ENCODE peak calls at places on chromosomes 2 and 18, in nine cellular contexts. One of them, this sample, is unnamed.

GRCh38 chr18:59065684-59066083 is 74.0 kb upstream of the SEC11C start:
- DNase-seq in foreskin fibroblast: no peak
- DNase-seq in tibial nerve: no peak
- DNase-seq in heart left ventricle: no peak
- DNase-seq in A549: no peak
- DNase-seq in endothelial cell of umbilical vein: no peak
- DNase-seq in CD8-positive, alpha-beta T cell: no peak
- DNase-seq in AG04450: no peak
- DNase-seq in K562: no peak
- DNase-seq in this sample: no peak

GRCh38 chr18:22194151-22194598 is 24.8 kb downstream of the GATA6 start:
- DNase-seq in foreskin fibroblast: no peak
- DNase-seq in tibial nerve: no peak
- DNase-seq in heart left ventricle: peak
- DNase-seq in A549: no peak
- DNase-seq in endothelial cell of umbilical vein: peak
- DNase-seq in CD8-positive, alpha-beta T cell: no peak
- DNase-seq in AG04450: no peak
- DNase-seq in K562: peak
- DNase-seq in this sample: no peak

GRCh38 chr2:102795641-102796040 is 33.8 kb downstream of the TMEM182 start:
- DNase-seq in foreskin fibroblast: no peak
- DNase-seq in tibial nerve: no peak
- DNase-seq in heart left ventricle: no peak
- DNase-seq in A549: no peak
- DNase-seq in endothelial cell of umbilical vein: no peak
- DNase-seq in CD8-positive, alpha-beta T cell: no peak
- DNase-seq in AG04450: no peak
- DNase-seq in K562: no peak
- DNase-seq in this sample: no peak

GRCh38 chr2:68653538-68653982 is 10.2 kb downstream of the PROKR1 start:
- DNase-seq in foreskin fibroblast: peak
- DNase-seq in tibial nerve: no peak
- DNase-seq in heart left ventricle: no peak
- DNase-seq in A549: no peak
- DNase-seq in endothelial cell of umbilical vein: peak
- DNase-seq in CD8-positive, alpha-beta T cell: peak
- DNase-seq in AG04450: no peak
- DNase-seq in K562: peak
- DNase-seq in this sample: no peak

GRCh38 chr2:233092446-233093438 is 32.6 kb downstream of the INPP5D start:
- DNase-seq in foreskin fibroblast: no peak
- DNase-seq in tibial nerve: no peak
- DNase-seq in heart left ventricle: no peak
- DNase-seq in A549: no peak
- DNase-seq in endothelial cell of umbilical vein: no peak
- DNase-seq in CD8-positive, alpha-beta T cell: no peak
- DNase-seq in AG04450: no peak
- DNase-seq in K562: no peak
- DNase-seq in this sample: no peak

GRCh38 chr18:65146615-65147014 is 604.2 kb upstream of the CDH7 start:
- DNase-seq in foreskin fibroblast: no peak
- DNase-seq in tibial nerve: no peak
- DNase-seq in heart left ventricle: no peak
- DNase-seq in A549: no peak
- DNase-seq in endothelial cell of umbilical vein: no peak
- DNase-seq in CD8-positive, alpha-beta T cell: no peak
- DNase-seq in AG04450: no peak
- DNase-seq in K562: no peak
- DNase-seq in this sample: no peak

GRCh38 chr2:185643434-185643833 is 95.2 kb upstream of the FSIP2 start:
- DNase-seq in foreskin fibroblast: no peak
- DNase-seq in tibial nerve: no peak
- DNase-seq in heart left ventricle: no peak
- DNase-seq in A549: no peak
- DNase-seq in endothelial cell of umbilical vein: peak
- DNase-seq in CD8-positive, alpha-beta T cell: no peak
- DNase-seq in AG04450: no peak
- DNase-seq in K562: no peak
- DNase-seq in this sample: no peak

GRCh38 chr2:1728821-1729220 is 15.5 kb downstream of the PXDN start:
- DNase-seq in foreskin fibroblast: no peak
- DNase-seq in tibial nerve: no peak
- DNase-seq in heart left ventricle: no peak
- DNase-seq in A549: no peak
- DNase-seq in endothelial cell of umbilical vein: no peak
- DNase-seq in CD8-positive, alpha-beta T cell: no peak
- DNase-seq in AG04450: no peak
- DNase-seq in K562: no peak
- DNase-seq in this sample: no peak

GRCh38 chr2:31944828-31945571 is 65.8 kb downstream of the MEMO1 start:
- DNase-seq in foreskin fibroblast: no peak
- DNase-seq in tibial nerve: no peak
- DNase-seq in heart left ventricle: no peak
- DNase-seq in A549: no peak
- DNase-seq in endothelial cell of umbilical vein: no peak
- DNase-seq in CD8-positive, alpha-beta T cell: no peak
- DNase-seq in AG04450: no peak
- DNase-seq in K562: no peak
- DNase-seq in this sample: no peak

DNA sequence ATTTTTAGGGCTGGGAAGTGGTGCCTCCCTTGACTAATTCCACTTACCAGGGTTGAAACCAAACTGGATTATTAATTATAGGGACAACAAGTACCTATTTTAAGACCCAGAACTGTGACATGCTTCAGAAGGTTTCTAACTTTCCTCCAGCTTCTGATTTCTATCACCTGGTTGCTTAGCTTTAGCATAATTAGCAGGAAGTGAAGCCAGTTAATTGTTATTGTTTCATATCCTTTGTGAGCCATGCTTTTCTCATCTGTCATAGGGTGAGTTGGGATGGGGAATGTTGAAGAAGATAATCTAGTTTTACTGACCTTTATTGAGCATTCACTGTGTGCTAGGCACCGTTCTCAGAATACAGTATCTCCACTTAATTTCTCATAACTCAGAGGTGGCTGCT is 3.2 kb downstream of the YPEL5 start:
- DNase-seq in foreskin fibroblast: no peak
- DNase-seq in tibial nerve: no peak
- DNase-seq in heart left ventricle: no peak
- DNase-seq in A549: no peak
- DNase-seq in endothelial cell of umbilical vein: peak
- DNase-seq in CD8-positive, alpha-beta T cell: no peak
- DNase-seq in AG04450: no peak
- DNase-seq in K562: no peak
- DNase-seq in this sample: no peak
- H3K4me3 ChIP-seq in foreskin fibroblast: peak
- H3K4me3 ChIP-seq in tibial nerve: no peak
- H3K4me3 ChIP-seq in heart left ventricle: peak
- H3K4me3 ChIP-seq in A549: no peak
- H3K4me3 ChIP-seq in endothelial cell of umbilical vein: no peak
- H3K4me3 ChIP-seq in CD8-positive, alpha-beta T cell: no peak
- H3K4me3 ChIP-seq in AG04450: no peak
- H3K4me3 ChIP-seq in K562: no peak
- H3K4me3 ChIP-seq in this sample: no peak

DNA sequence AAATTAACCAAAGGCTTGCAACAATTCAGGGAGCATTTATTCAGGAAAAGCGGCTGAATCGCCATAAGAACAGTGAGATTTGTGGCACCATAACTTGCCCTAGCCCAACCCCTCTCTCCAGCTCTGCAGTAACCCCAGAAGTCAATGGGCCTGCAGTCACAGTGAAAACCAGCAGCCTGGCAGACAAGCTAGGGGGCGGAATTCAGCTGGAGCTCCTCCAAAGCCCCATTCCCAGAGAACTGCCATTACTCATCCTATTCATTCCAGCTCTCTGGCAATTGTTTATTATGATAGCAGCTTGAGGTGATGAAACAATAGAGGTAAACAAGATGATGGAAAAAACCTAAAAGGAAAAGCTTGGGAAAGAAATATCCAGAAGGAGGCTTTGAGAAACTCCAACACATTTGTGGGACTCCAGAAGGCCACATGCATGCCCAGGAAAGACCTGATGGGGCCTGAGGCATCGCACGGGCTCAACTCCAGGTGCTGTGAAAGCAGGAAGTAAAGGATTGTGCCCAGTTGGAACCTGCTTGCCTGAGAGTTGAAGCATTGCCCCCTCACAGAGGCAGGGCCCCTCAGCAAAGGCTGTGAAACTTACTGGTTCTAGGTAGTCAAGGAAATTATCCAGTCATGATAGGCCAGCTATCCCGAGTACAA is 126.8 kb downstream of the TWIST2 start:
- DNase-seq in foreskin fibroblast: peak
- DNase-seq in tibial nerve: no peak
- DNase-seq in heart left ventricle: no peak
- DNase-seq in A549: peak
- DNase-seq in endothelial cell of umbilical vein: peak
- DNase-seq in CD8-positive, alpha-beta T cell: no peak
- DNase-seq in AG04450: peak
- DNase-seq in K562: no peak
- DNase-seq in this sample: peak
- TF ChIP-seq CTCF in foreskin fibroblast: peak
- TF ChIP-seq CTCF in tibial nerve: no peak
- TF ChIP-seq CTCF in heart left ventricle: no peak
- TF ChIP-seq CTCF in A549: peak
- TF ChIP-seq CTCF in endothelial cell of umbilical vein: peak
- TF ChIP-seq CTCF in CD8-positive, alpha-beta T cell: no peak
- TF ChIP-seq CTCF in AG04450: peak
- TF ChIP-seq CTCF in K562: no peak
- TF ChIP-seq CTCF in this sample: peak

GRCh38 chr2:219536967-219537366 is 6.6 kb downstream of the CHPF start:
- DNase-seq in foreskin fibroblast: no peak
- DNase-seq in tibial nerve: no peak
- DNase-seq in heart left ventricle: no peak
- DNase-seq in A549: no peak
- DNase-seq in endothelial cell of umbilical vein: no peak
- DNase-seq in CD8-positive, alpha-beta T cell: no peak
- DNase-seq in AG04450: no peak
- DNase-seq in K562: no peak
- DNase-seq in this sample: no peak

GRCh38 chr2:219536425-219536824 is 7.2 kb downstream of the CHPF start:
- DNase-seq in foreskin fibroblast: no peak
- DNase-seq in tibial nerve: no peak
- DNase-seq in heart left ventricle: no peak
- DNase-seq in A549: no peak
- DNase-seq in endothelial cell of umbilical vein: no peak
- DNase-seq in CD8-positive, alpha-beta T cell: no peak
- DNase-seq in AG04450: no peak
- DNase-seq in K562: no peak
- DNase-seq in this sample: no peak

GRCh38 chr2:219538488-219539294 is 4.9 kb downstream of the CHPF start:
- DNase-seq in foreskin fibroblast: no peak
- DNase-seq in tibial nerve: no peak
- DNase-seq in heart left ventricle: no peak
- DNase-seq in A549: no peak
- DNase-seq in endothelial cell of umbilical vein: no peak
- DNase-seq in CD8-positive, alpha-beta T cell: no peak
- DNase-seq in AG04450: no peak
- DNase-seq in K562: no peak
- DNase-seq in this sample: no peak

GRCh38 chr2:219539295-219539788 is 4.3 kb downstream of the CHPF start:
- DNase-seq in foreskin fibroblast: no peak
- DNase-seq in tibial nerve: no peak
- DNase-seq in heart left ventricle: no peak
- DNase-seq in A549: no peak
- DNase-seq in endothelial cell of umbilical vein: no peak
- DNase-seq in CD8-positive, alpha-beta T cell: no peak
- DNase-seq in AG04450: no peak
- DNase-seq in K562: no peak
- DNase-seq in this sample: no peak

GRCh38 chr2:219537657-219538487 is 5.7 kb downstream of the CHPF start:
- DNase-seq in foreskin fibroblast: no peak
- DNase-seq in tibial nerve: no peak
- DNase-seq in heart left ventricle: no peak
- DNase-seq in A549: no peak
- DNase-seq in endothelial cell of umbilical vein: no peak
- DNase-seq in CD8-positive, alpha-beta T cell: no peak
- DNase-seq in AG04450: no peak
- DNase-seq in K562: no peak
- DNase-seq in this sample: no peak
- H3K4me3 ChIP-seq in foreskin fibroblast: no peak
- H3K4me3 ChIP-seq in tibial nerve: no peak
- H3K4me3 ChIP-seq in heart left ventricle: no peak
- H3K4me3 ChIP-seq in A549: no peak
- H3K4me3 ChIP-seq in endothelial cell of umbilical vein: no peak
- H3K4me3 ChIP-seq in CD8-positive, alpha-beta T cell: no peak
- H3K4me3 ChIP-seq in AG04450: no peak
- H3K4me3 ChIP-seq in K562: no peak
- H3K4me3 ChIP-seq in this sample: no peak

GRCh38 chr2:20444993-20445910 is 1.6 kb upstream of the RHOB start:
- DNase-seq in foreskin fibroblast: no peak
- DNase-seq in tibial nerve: no peak
- DNase-seq in heart left ventricle: no peak
- DNase-seq in A549: no peak
- DNase-seq in endothelial cell of umbilical vein: peak
- DNase-seq in CD8-positive, alpha-beta T cell: no peak
- DNase-seq in AG04450: no peak
- DNase-seq in K562: no peak
- DNase-seq in this sample: no peak

GRCh38 chr2:20444113-20444992 is 2.5 kb upstream of the RHOB start:
- DNase-seq in foreskin fibroblast: no peak
- DNase-seq in tibial nerve: peak
- DNase-seq in heart left ventricle: no peak
- DNase-seq in A549: no peak
- DNase-seq in endothelial cell of umbilical vein: peak
- DNase-seq in CD8-positive, alpha-beta T cell: no peak
- DNase-seq in AG04450: no peak
- DNase-seq in K562: no peak
- DNase-seq in this sample: no peak

GRCh38 chr2:20440001-20440560 is 6.8 kb upstream of the RHOB start:
- DNase-seq in foreskin fibroblast: no peak
- DNase-seq in tibial nerve: no peak
- DNase-seq in heart left ventricle: no peak
- DNase-seq in A549: no peak
- DNase-seq in endothelial cell of umbilical vein: no peak
- DNase-seq in CD8-positive, alpha-beta T cell: no peak
- DNase-seq in AG04450: no peak
- DNase-seq in K562: no peak
- DNase-seq in this sample: no peak

GRCh38 chr2:20446280-20446916 is 476 bp upstream of the RHOB start:
- DNase-seq in foreskin fibroblast: no peak
- DNase-seq in tibial nerve: peak
- DNase-seq in heart left ventricle: peak
- DNase-seq in A549: no peak
- DNase-seq in endothelial cell of umbilical vein: no peak
- DNase-seq in CD8-positive, alpha-beta T cell: no peak
- DNase-seq in AG04450: no peak
- DNase-seq in K562: no peak
- DNase-seq in this sample: no peak

GRCh38 chr2:20443276-20443920 is 3.5 kb upstream of the RHOB start:
- DNase-seq in foreskin fibroblast: no peak
- DNase-seq in tibial nerve: peak
- DNase-seq in heart left ventricle: no peak
- DNase-seq in A549: no peak
- DNase-seq in endothelial cell of umbilical vein: peak
- DNase-seq in CD8-positive, alpha-beta T cell: no peak
- DNase-seq in AG04450: no peak
- DNase-seq in K562: no peak
- DNase-seq in this sample: peak
- TF ChIP-seq CTCF in foreskin fibroblast: peak
- TF ChIP-seq CTCF in tibial nerve: no peak
- TF ChIP-seq CTCF in heart left ventricle: peak
- TF ChIP-seq CTCF in A549: peak
- TF ChIP-seq CTCF in endothelial cell of umbilical vein: peak
- TF ChIP-seq CTCF in CD8-positive, alpha-beta T cell: peak
- TF ChIP-seq CTCF in AG04450: peak
- TF ChIP-seq CTCF in K562: peak
- TF ChIP-seq CTCF in this sample: peak

This sample was measured in epithelial cell of proximal tubule.